ENCODE peak calls at places on chromosome 15, in ten cellular contexts. P is tibial nerve; I is left ventricle myocardium inferior; L is CD8-positive, alpha-beta T cell; T is stomach; E is neural progenitor cell; Y is esophagus squamous epithelium; R is breast epithelium; K is IMR-90; J is heart right ventricle. X is an unnamed sample. For H3K4me1, the result is how much of the 10 kb centered on the place peaks cover.

GRCh38 chr15:100338971-100339444 is 2.8 kb downstream of the ADAMTS17 start:
- DNase-seq in P (peak), I (no peak), L (peak), T (peak), E (peak), Y (no peak), R (no peak), K (peak), J (peak), X (peak)

GRCh38 chr15:70272565-70273355 is 175.0 kb upstream of the TLE3 start:
- DNase-seq in P (no peak), I (no peak), L (no peak), T (no peak), E (no peak), Y (no peak), R (no peak), K (no peak), J (no peak), X (no peak)

GRCh38 chr15:72368895-72369294 is 6.9 kb downstream of the HEXA start:
- DNase-seq in P (no peak), I (peak), L (no peak), T (peak), E (no peak), Y (no peak), R (no peak), K (no peak), J (peak), X (no peak)

GRCh38 chr15:36373549-36373948 is 205.9 kb upstream of the CDIN1 start:
- DNase-seq in P (no peak), I (no peak), L (no peak), T (no peak), E (no peak), Y (no peak), R (no peak), K (peak), J (no peak), X (no peak)

GRCh38 chr15:49706805-49707204 is 86.0 kb downstream of the DTWD1 start:
- DNase-seq in P (no peak), I (no peak), L (no peak), T (no peak), E (no peak), Y (no peak), R (no peak), K (no peak), J (no peak), X (no peak)

GRCh38 chr15:48582472-48583235 is 62.9 kb downstream of the FBN1 start:
- DNase-seq in P (no peak), I (no peak), L (no peak), T (no peak), E (no peak), Y (no peak), R (no peak), K (peak), J (peak), X (no peak)

GRCh38 chr15:56495050-56495449 is 30.1 kb upstream of the MNS1 start:
- DNase-seq in P (no peak), I (no peak), L (no peak), T (no peak), E (no peak), Y (no peak), R (no peak), K (no peak), J (no peak), X (no peak)

GRCh38 chr15:85407421-85408269 is 27.2 kb downstream of the AKAP13 start:
- DNase-seq in P (no peak), I (no peak), L (no peak), T (no peak), E (no peak), Y (no peak), R (no peak), K (peak), J (no peak), X (peak)

GRCh38 chr15:39609166-39609918 is 28.5 kb downstream of the THBS1 start:
- DNase-seq in P (no peak), I (no peak), L (no peak), T (peak), E (no peak), Y (no peak), R (no peak), K (no peak), J (no peak), X (no peak)

GRCh38 chr15:41892621-41893421 is 1.0 kb downstream of the SPTBN5 start:
- DNase-seq in P (no peak), I (peak), L (no peak), T (peak), E (no peak), Y (no peak), R (peak), K (no peak), J (peak), X (no peak)

GRCh38 chr15:68387288-68388143 is 44.4 kb downstream of the ITGA11 start:
- DNase-seq in P (no peak), I (no peak), L (no peak), T (peak), E (no peak), Y (no peak), R (no peak), K (peak), J (peak), X (no peak)

GRCh38 chr15:74326759-74327158 is 40.7 kb downstream of the CYP11A1 start:
- DNase-seq in P (no peak), I (no peak), L (no peak), T (no peak), E (no peak), Y (no peak), R (no peak), K (peak), J (no peak), X (peak)

GRCh38 chr15:72365844-72366243 is 10.0 kb downstream of the HEXA start:
- DNase-seq in P (no peak), I (no peak), L (no peak), T (no peak), E (no peak), Y (no peak), R (no peak), K (no peak), J (no peak), X (no peak)

GRCh38 chr15:62505761-62506160 is 340.7 kb upstream of the C2CD4B start:
- DNase-seq in P (no peak), I (no peak), L (no peak), T (no peak), E (no peak), Y (no peak), R (no peak), K (no peak), J (peak), X (no peak)

GRCh38 chr15:50820808-50821382 is 55.4 kb upstream of the SPPL2A start:
- DNase-seq in P (no peak), I (no peak), L (no peak), T (no peak), E (no peak), Y (no peak), R (no peak), K (no peak), J (no peak), X (no peak)

DNA sequence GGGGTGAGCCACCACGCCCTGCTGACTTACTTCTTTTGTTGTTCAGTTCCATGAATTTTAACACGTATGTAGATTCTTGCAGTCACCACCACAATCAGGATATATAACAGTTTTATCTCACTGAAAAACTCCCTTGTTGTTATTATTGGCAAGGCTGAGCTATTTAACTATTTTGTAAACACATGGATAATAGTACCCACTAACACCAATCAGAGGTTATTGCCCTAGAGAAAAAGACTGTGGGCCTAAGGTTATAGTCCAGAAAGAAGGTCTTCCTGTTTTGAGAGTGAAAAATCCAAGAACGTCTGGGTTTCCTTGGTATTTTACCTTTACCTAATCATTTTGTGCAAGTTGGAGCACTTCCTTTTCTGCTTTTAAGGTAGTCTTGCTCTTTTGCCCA is 9.5 kb downstream of the ZWILCH start:
- DNase-seq in P (no peak), I (no peak), L (no peak), T (no peak), E (no peak), Y (no peak), R (no peak), K (no peak), J (no peak), X (no peak)
- H3K27ac ChIP-seq in P (no peak), I (no peak), L (no peak), T (no peak), E (no peak), Y (no peak), R (no peak), K (no peak), J (no peak), X (no peak)

GRCh38 chr15:75452968-75453702 is 1.6 kb upstream of the SIN3A start:
- DNase-seq in P (peak), I (peak), L (peak), T (peak), E (peak), Y (peak), R (peak), K (no peak), J (peak), X (peak)
- TF ChIP-seq CTCF in P (peak), I (no peak), L (no peak), T (no peak), E (peak), Y (no peak), R (no peak), K (peak), J (peak), X (no peak)

GRCh38 chr15:28190391-28191174 is 91.5 kb upstream of the OCA2 start:
- DNase-seq in P (no peak), I (no peak), L (no peak), T (no peak), E (no peak), Y (no peak), R (no peak), K (no peak), J (no peak), X (no peak)
- H3K4me1 ChIP-seq in P (under half), I (under half), L (under half), T (under half), E (under half), Y (under half), R (under half), K (under half), J (under half), X (under half)

GRCh38 chr15:78993257-78993930 is 48.5 kb upstream of the CTSH start:
- DNase-seq in P (no peak), I (no peak), L (no peak), T (no peak), E (no peak), Y (no peak), R (no peak), K (no peak), J (no peak), X (no peak)
- H3K27ac ChIP-seq in P (no peak), I (no peak), L (no peak), T (no peak), E (no peak), Y (no peak), R (no peak), K (no peak), J (no peak), X (no peak)

GRCh38 chr15:63851431-63851830 is 17.7 kb upstream of the HERC1 start:
- DNase-seq in P (no peak), I (no peak), L (no peak), T (no peak), E (no peak), Y (no peak), R (no peak), K (no peak), J (no peak), X (no peak)

GRCh38 chr15:63846022-63846544 is 12.3 kb upstream of the HERC1 start:
- DNase-seq in P (no peak), I (no peak), L (no peak), T (no peak), E (no peak), Y (no peak), R (no peak), K (no peak), J (no peak), X (no peak)

GRCh38 chr15:63852407-63852806 is 18.7 kb upstream of the HERC1 start:
- DNase-seq in P (no peak), I (no peak), L (no peak), T (no peak), E (no peak), Y (no peak), R (no peak), K (no peak), J (no peak), X (no peak)

GRCh38 chr15:63843901-63844317 is 10.2 kb upstream of the HERC1 start:
- DNase-seq in P (no peak), I (no peak), L (no peak), T (no peak), E (no peak), Y (no peak), R (no peak), K (peak), J (no peak), X (no peak)

DNA sequence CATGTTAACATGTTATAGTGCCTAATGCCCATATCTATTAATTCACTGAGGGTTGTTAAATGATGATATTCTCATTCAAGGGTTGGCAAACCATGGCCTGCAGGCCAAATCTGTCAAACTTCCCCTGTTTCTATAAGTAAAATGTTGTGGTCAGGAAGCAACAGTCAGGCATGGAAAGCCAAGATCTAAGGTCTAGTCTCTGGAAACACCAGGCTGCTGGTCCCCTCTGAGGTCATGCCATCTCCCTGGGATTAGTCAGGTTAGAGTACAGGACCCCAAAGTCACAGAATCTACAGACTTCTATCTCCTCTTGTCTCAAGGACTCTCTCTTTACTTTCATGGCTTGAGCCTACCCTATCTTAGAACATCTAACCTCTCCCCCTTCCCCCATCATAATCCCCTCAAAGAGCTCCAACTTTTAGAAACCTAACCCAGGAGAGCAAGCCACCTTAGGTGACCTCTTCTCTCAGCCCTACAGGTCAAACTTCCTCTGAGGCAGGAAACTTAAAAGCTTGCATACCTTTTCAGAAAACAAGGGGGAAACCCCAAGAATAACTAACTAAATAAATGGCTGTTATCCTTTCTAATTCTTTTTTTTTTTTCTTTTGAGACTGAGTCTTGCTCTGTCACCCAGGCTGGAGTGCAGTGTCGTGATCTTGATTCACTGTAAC is 15.3 kb upstream of the HERC1 start:
- DNase-seq in P (no peak), I (no peak), L (no peak), T (no peak), E (no peak), Y (no peak), R (no peak), K (no peak), J (no peak), X (no peak)
- TF ChIP-seq CTCF in P (no peak), I (no peak), L (no peak), T (no peak), E (no peak), Y (no peak), R (no peak), K (no peak), J (no peak), X (no peak)

GRCh38 chr15:31328425-31328998 is 1.9 kb downstream of the KLF13 start:
- DNase-seq in P (no peak), I (peak), L (peak), T (no peak), E (no peak), Y (no peak), R (no peak), K (peak), J (no peak), X (no peak)
- H3K4me1 ChIP-seq in P (under half), I (half or more), L (half or more), T (half or more), E (under half), Y (half or more), R (under half), K (under half), J (half or more), X (under half)

DNA sequence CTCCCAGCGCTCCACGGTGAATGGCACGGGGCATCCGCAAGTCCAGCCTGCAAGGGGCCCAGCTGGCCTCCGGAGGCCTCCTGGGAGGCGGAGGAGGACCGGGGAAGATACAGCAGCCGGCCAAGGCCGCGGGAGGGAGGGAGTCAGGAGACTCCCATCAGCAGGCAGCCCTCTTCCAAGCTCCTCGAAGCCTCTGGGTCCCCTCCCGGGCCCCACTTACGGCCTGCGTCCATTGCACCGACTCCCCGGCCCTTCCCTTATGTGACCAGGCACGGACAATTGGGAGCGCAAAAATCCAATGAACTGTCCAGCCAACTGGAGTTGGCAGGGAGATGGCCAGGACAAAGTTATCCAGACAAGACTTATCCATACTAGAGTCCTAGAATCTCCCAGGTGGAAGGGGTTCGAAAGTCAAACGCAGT is 668 bp downstream of the MFGE8 start:
- DNase-seq in P (no peak), I (peak), L (no peak), T (no peak), E (peak), Y (no peak), R (no peak), K (no peak), J (no peak), X (peak)
- H3K27ac ChIP-seq in P (peak), I (peak), L (peak), T (peak), E (no peak), Y (peak), R (peak), K (peak), J (peak), X (peak)

GRCh38 chr15:66390670-66391069 is 4.0 kb downstream of the MAP2K1 start:
- DNase-seq in P (no peak), I (no peak), L (no peak), T (no peak), E (no peak), Y (no peak), R (no peak), K (no peak), J (no peak), X (no peak)

GRCh38 chr15:66394472-66394871 is 7.8 kb downstream of the MAP2K1 start:
- DNase-seq in P (no peak), I (no peak), L (no peak), T (no peak), E (no peak), Y (no peak), R (no peak), K (no peak), J (no peak), X (no peak)

GRCh38 chr15:66389859-66390382 is 3.2 kb downstream of the MAP2K1 start:
- DNase-seq in P (no peak), I (no peak), L (no peak), T (no peak), E (no peak), Y (no peak), R (no peak), K (peak), J (no peak), X (no peak)

GRCh38 chr15:66399276-66399675 is 12.6 kb downstream of the MAP2K1 start:
- DNase-seq in P (no peak), I (no peak), L (no peak), T (no peak), E (no peak), Y (no peak), R (no peak), K (no peak), J (no peak), X (no peak)

DNA sequence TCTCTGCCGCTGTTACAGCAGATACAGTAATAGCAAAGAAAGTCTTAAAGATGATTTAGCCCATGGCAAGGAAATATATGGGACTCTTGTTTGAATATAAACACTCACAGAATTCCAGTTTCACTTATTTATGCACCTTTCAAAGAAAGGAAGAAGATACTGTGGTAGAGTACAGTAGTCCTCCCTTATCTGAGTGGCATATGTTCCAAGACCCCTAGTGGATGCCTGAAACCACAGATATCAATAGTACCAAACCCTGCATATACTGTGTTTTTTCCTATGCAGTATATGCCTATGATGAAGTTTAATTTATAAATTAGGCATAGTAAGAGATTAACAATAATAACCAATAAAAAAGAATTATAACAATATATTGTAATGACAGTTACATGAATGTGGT is 8.2 kb downstream of the MAP2K1 start:
- DNase-seq in P (no peak), I (no peak), L (no peak), T (no peak), E (no peak), Y (no peak), R (no peak), K (no peak), J (no peak), X (no peak)
- TF ChIP-seq CTCF in P (no peak), I (no peak), L (no peak), T (no peak), E (no peak), Y (no peak), R (no peak), K (no peak), J (no peak), X (no peak)

X was measured in ovary.